ENCODE peak calls at places on chromosome 10, in seven cellular contexts. Z, Y, K, R, C, O and E are unnamed samples.

GRCh38 chr10:96665306-96665705 is 55.0 kb downstream of the PIK3AP1 start:
- DNase-seq in Z (no peak), Y (peak; percentile 23), K (peak; percentile 30), R (no peak), C (no peak), O (no peak), E (no peak)

GRCh38 chr10:125840955-125841354 is 17.6 kb downstream of the BCCIP start:
- DNase-seq in Z (no peak), Y (no peak), K (peak; percentile 58), R (no peak), C (no peak), O (no peak), E (no peak)

GRCh38 chr10:18472977-18473376 is 178.4 kb downstream of the NSUN6 start:
- DNase-seq in Z (no peak), Y (no peak), K (no peak), R (no peak), C (no peak), O (peak; percentile 57), E (no peak)

GRCh38 chr10:24384954-24385353 is 176.0 kb downstream of the KIAA1217 start:
- DNase-seq in Z (no peak), Y (no peak), K (no peak), R (no peak), C (no peak), O (peak; percentile 79), E (no peak)

GRCh38 chr10:89954787-89955566 is 253.6 kb downstream of the KIF20B start:
- DNase-seq in Z (no peak), Y (no peak), K (peak; percentile 18), R (no peak), C (no peak), O (no peak), E (no peak)

GRCh38 chr10:60629332-60629731 is 148.9 kb upstream of the CDK1 start:
- DNase-seq in Z (no peak), Y (no peak), K (no peak), R (no peak), C (no peak), O (no peak), E (no peak)

GRCh38 chr10:44926771-44927751 is 15.9 kb downstream of the TMEM72 start:
- DNase-seq in Z (no peak), Y (peak; percentile 11), K (peak; percentile 53), R (no peak), C (no peak), O (no peak), E (no peak)

GRCh38 chr10:14952851-14953451 is 945 bp downstream of the DCLRE1C start:
- DNase-seq in Z (no peak), Y (no peak), K (peak; percentile 13), R (no peak), C (no peak), O (no peak), E (no peak)

GRCh38 chr10:119341236-119342016 is 134.1 kb downstream of the GRK5 start:
- DNase-seq in Z (no peak), Y (peak; percentile 74), K (peak; percentile 59), R (no peak), C (no peak), O (peak; percentile 86), E (no peak)

GRCh38 chr10:121594623-121595320 is 3.5 kb downstream of the FGFR2 start:
- DNase-seq in Z (no peak), Y (peak; percentile 38), K (no peak), R (no peak), C (no peak), O (no peak), E (no peak)